ENCODE peak calls at places on chromosome 14, in six cellular contexts. B, N, H, U, J and L are unnamed samples.

GRCh38 chr14:98931911-98932310 is 340.1 kb downstream of the BCL11B start:
- DNase-seq in U (peak; percentile 48), J (no peak), N (no peak), H (no peak), B (no peak), L (no peak)

GRCh38 chr14:64711039-64711438 is 6.8 kb downstream of the PLEKHG3 start:
- DNase-seq in U (no peak), J (no peak), N (no peak), H (no peak), B (no peak), L (no peak)

GRCh38 chr14:41476526-41476925 is 130.2 kb upstream of the LRFN5 start:
- DNase-seq in B (no peak), J (no peak), N (no peak), U (no peak), H (no peak), L (no peak)

GRCh38 chr14:105128059-105128458 is 40.5 kb downstream of the JAG2 start:
- DNase-seq in N (no peak), H (peak; percentile 10), J (no peak), U (no peak), B (no peak), L (no peak)

GRCh38 chr14:89179891-89180404 is 237.1 kb downstream of the FOXN3 start:
- DNase-seq in B (no peak), N (no peak), U (no peak), H (no peak), J (no peak), L (no peak)

GRCh38 chr14:59183150-59183549 is 5.3 kb upstream of the DAAM1 start:
- DNase-seq in U (no peak), H (no peak), N (no peak), J (no peak), B (no peak), L (no peak)

GRCh38 chr14:91303091-91303923 is 58.8 kb upstream of the GPR68 start:
- DNase-seq in B (no peak), J (peak; percentile 46), U (no peak), N (peak; percentile 48), H (no peak), L (no peak)

GRCh38 chr14:55398679-55399078 is 13.0 kb downstream of the ATG14 start:
- DNase-seq in U (no peak), H (no peak), J (peak; percentile 21), N (peak; percentile 40), B (peak; percentile 33), L (no peak)

GRCh38 chr14:65297744-65298143 is 114.8 kb upstream of the FUT8 start:
- DNase-seq in B (no peak), U (peak; percentile 37), H (no peak), J (peak; percentile 30), N (no peak), L (no peak)

GRCh38 chr14:81105378-81105777 is 115.4 kb downstream of the GTF2A1 start:
- DNase-seq in J (no peak), U (no peak), B (no peak), H (no peak), N (no peak), L (no peak)

GRCh38 chr14:95392841-95393240 is 73.1 kb upstream of the CLMN start:
- DNase-seq in H (no peak), U (no peak), N (no peak), B (no peak), J (no peak), L (no peak)

GRCh38 chr14:90871605-90872233 is 55.5 kb upstream of the TTC7B start:
- DNase-seq in J (no peak), N (no peak), U (no peak), H (no peak), B (no peak), L (peak; percentile 21)

GRCh38 chr14:104371917-104372316 is 207.6 kb upstream of the C14orf180 start:
- DNase-seq in J (no peak), N (no peak), U (no peak), H (no peak), B (no peak), L (no peak)

GRCh38 chr14:95156765-95157194 is 549 bp downstream of the DICER1 start:
- DNase-seq in N (peak; percentile 24), J (peak; percentile 21), H (peak; percentile 40), B (peak; percentile 62), U (peak; percentile 36), L (peak; percentile 19)

GRCh38 chr14:36664322-36665193 is 2.9 kb downstream of the PAX9 start:
- DNase-seq in U (no peak), N (no peak), J (no peak), H (no peak), B (no peak), L (no peak)

GRCh38 chr14:58533417-58533816 is 104.3 kb upstream of the DACT1 start:
- DNase-seq in J (no peak), H (no peak), B (no peak), U (no peak), N (no peak), L (no peak)

GRCh38 chr14:104460920-104461651 is 118.5 kb upstream of the C14orf180 start:
- DNase-seq in U (no peak), J (no peak), N (no peak), B (peak; percentile 84), H (no peak), L (no peak)

GRCh38 chr14:20329355-20329754 is 3.7 kb downstream of the CCNB1IP1 start:
- DNase-seq in H (no peak), N (no peak), B (no peak), J (no peak), U (no peak), L (no peak)

GRCh38 chr14:20331048-20331613 is 1.9 kb downstream of the CCNB1IP1 start:
- DNase-seq in H (no peak), B (no peak), U (no peak), N (no peak), J (no peak), L (no peak)

GRCh38 chr14:20334017-20334416 is 938 bp upstream of the CCNB1IP1 start:
- DNase-seq in N (no peak), H (no peak), J (no peak), U (no peak), B (no peak), L (no peak)

GRCh38 chr14:20332386-20332945 is 613 bp downstream of the CCNB1IP1 start:
- DNase-seq in B (no peak), H (no peak), N (no peak), J (no peak), U (peak; percentile 11), L (peak; percentile 7)

GRCh38 chr14:20332946-20333782 is at the start of gene CCNB1IP1:
- DNase-seq in J (peak; percentile 95), B (peak; percentile 66), H (peak; percentile 68), U (peak; percentile 64), N (peak; percentile 87), L (peak; percentile 77)
- TF ChIP-seq POLR2A in J (peak; percentile 36), B (peak; percentile 78), H (no peak), U (peak; percentile 77), N (peak; percentile 46), L (peak; percentile 33)

DNA sequence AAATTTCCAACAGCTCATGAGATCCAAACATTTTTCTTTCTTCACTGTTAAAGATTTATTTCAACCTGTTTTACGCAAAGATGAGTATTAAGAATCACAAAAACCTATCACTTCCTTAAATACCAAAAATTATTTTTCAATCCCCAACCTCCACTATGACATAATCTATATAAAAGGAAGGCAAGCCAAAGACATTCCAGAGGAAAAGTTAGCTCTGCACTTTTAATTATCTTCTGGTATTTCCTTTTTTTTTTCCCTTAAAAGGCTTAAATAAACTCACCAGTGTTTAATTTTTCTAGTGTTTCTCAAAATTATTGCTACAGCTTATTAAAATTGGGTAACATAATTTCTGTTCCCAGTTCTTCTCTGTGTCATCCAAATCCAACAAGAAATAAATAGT is 75.9 kb downstream of the BMP4 start:
- DNase-seq in H (no peak), B (no peak), U (no peak), J (no peak), N (no peak), L (no peak)
- H3K4me3 ChIP-seq in H (no peak overlapping the region), B (no peak overlapping the region), U (no peak overlapping the region), J (no peak overlapping the region), N (no peak overlapping the region), L (no peak overlapping the region)

GRCh38 chr14:51805541-51805940 is 54.9 kb upstream of the GNG2 start:
- DNase-seq in H (no peak), B (no peak), U (no peak), J (no peak), N (no peak), L (no peak)
- TF ChIP-seq CTCF in H (no peak), B (no peak), U (no peak), J (no peak), N (no peak), L (no peak)

DNA sequence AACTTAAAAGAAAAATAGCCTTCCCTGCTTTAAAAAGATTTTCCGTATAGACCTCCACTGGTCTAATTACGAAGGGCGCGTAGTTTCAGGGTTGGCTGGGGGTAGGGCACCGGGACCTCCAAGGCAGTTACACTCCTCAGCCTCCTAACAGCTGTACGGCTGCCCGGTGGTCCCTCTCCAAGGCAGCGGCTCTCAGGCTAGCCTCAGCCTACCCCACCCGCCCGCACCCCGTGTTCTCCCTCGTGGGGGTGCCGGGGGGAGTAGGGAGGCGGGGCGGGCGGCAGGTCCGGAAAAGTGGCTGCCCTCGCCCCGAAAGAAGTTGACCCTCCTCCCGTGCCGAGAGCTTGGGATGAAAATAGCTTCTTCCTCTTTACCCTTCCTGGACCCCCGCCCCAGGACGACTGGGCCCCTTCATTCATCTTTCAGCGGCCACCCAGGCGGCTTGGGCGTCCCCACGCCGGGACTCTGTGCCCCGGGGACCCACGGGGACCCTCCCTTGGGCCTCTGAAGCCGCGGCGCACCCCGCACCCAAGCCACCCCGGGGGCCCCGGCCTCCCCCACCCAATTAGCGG is 991 bp upstream of the RCOR1 start:
- DNase-seq in J (no peak), B (peak; percentile 76), U (peak; percentile 52), N (peak; percentile 58), H (peak; percentile 27), L (peak; percentile 14)
- TF ChIP-seq POLR2A in J (peak; percentile 28), B (no peak), U (no peak), N (no peak), H (no peak), L (peak; percentile 9)

DNA sequence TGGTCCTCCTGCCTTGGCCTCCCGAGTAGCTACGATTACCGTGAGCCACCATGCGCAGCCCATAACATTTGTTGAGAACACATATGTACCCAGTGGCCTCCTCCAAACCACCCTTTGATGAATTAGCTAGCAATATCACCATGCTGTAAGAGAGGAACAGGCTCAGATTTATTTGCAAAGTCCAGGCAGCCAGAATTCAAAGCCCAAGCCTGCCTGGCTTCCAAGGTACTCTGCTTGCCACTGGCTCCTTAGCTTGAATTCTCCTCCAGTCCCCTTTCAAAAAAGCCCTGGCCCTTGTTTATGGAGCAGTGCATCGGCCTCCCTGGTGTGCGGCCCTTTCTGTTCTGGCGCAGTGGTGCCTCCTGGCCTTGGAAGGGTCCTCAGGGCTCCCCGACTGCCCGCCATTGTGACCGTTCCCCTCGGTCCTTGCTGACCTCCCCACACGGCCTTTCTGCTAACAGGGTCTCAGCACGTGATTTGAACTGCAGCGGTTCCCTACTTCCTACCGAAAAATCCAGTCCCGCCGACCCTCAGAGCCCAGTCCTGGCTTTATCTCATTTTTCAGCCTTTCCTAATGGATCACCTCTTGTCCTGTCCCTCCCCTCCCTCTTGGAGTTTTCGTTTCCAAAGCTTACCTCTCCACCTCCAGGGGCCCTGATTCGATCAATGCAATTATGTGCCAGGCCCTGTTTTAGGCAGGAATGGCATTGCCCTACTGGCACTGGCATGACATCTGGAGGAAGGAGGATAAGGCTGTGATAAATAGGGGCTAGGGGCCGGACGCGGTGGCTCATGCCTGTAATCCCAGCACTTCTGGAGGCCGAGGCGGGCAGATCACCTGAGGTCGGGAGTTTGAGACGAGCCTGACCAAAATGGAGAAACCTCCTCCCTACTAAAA is 22.0 kb downstream of the SLC25A29 start:
- DNase-seq in N (no peak), U (peak; percentile 8), B (peak; percentile 26), J (no peak), H (no peak), L (no peak)
- H3K4me3 ChIP-seq in N (peak overlapping the region; percentile 83), U (peak overlapping the region; percentile 83), B (no peak overlapping the region), J (peak overlapping the region; percentile 67), H (peak overlapping the region; percentile 83), L (peak overlapping the region; percentile 67)